ENCODE peak calls at places on chromosomes 1 and 21, in eight cellular contexts. One of them, this sample, is unnamed.

GRCh38 chr1:83818916-83819315 is 180.0 kb downstream of the TTLL7 start:
- DNase-seq in kidney: no peak
- DNase-seq in Peyer's patch: no peak
- DNase-seq in coronary artery: no peak
- DNase-seq in choroid plexus epithelial cell: peak; percentile 13
- DNase-seq in AG10803: peak; percentile 83
- DNase-seq in AG09309: peak; percentile 66
- DNase-seq in upper lobe of left lung: peak; percentile 29
- DNase-seq in this sample: no peak

GRCh38 chr1:173603056-173603591 is at the start of gene SLC9C2:
- DNase-seq in Peyer's patch: no peak
- DNase-seq in upper lobe of left lung: peak; percentile 30
- DNase-seq in AG09309: no peak
- DNase-seq in coronary artery: no peak
- DNase-seq in choroid plexus epithelial cell: peak; percentile 89
- DNase-seq in kidney: no peak
- DNase-seq in AG10803: peak; percentile 24
- DNase-seq in this sample: no peak

GRCh38 chr1:56925193-56925592 is 40.6 kb downstream of the C8B start:
- DNase-seq in kidney: no peak
- DNase-seq in Peyer's patch: no peak
- DNase-seq in AG09309: no peak
- DNase-seq in coronary artery: no peak
- DNase-seq in choroid plexus epithelial cell: no peak
- DNase-seq in upper lobe of left lung: no peak
- DNase-seq in AG10803: no peak
- DNase-seq in this sample: no peak

GRCh38 chr1:151790940-151791651 is 796 bp upstream of the TDRKH start:
- DNase-seq in AG10803: no peak
- DNase-seq in Peyer's patch: no peak
- DNase-seq in AG09309: no peak
- DNase-seq in choroid plexus epithelial cell: no peak
- DNase-seq in upper lobe of left lung: peak; percentile 41
- DNase-seq in coronary artery: no peak
- DNase-seq in kidney: no peak
- DNase-seq in this sample: peak; percentile 59

GRCh38 chr1:48236716-48237470 is 14.4 kb downstream of the SLC5A9 start:
- DNase-seq in upper lobe of left lung: no peak
- DNase-seq in choroid plexus epithelial cell: peak; percentile 80
- DNase-seq in coronary artery: no peak
- DNase-seq in AG09309: peak; percentile 11
- DNase-seq in Peyer's patch: no peak
- DNase-seq in AG10803: peak; percentile 44
- DNase-seq in kidney: no peak
- DNase-seq in this sample: no peak

GRCh38 chr1:183877321-183877720 is 72.4 kb downstream of the RGL1 start:
- DNase-seq in coronary artery: no peak
- DNase-seq in Peyer's patch: no peak
- DNase-seq in upper lobe of left lung: peak; percentile 86
- DNase-seq in choroid plexus epithelial cell: peak; percentile 57
- DNase-seq in AG10803: peak; percentile 67
- DNase-seq in kidney: peak; percentile 79
- DNase-seq in AG09309: no peak
- DNase-seq in this sample: peak; percentile 62

GRCh38 chr1:180282401-180282800 is 52.3 kb downstream of the LHX4 start:
- DNase-seq in upper lobe of left lung: no peak
- DNase-seq in coronary artery: no peak
- DNase-seq in AG09309: no peak
- DNase-seq in Peyer's patch: no peak
- DNase-seq in choroid plexus epithelial cell: no peak
- DNase-seq in kidney: no peak
- DNase-seq in AG10803: no peak
- DNase-seq in this sample: no peak

GRCh38 chr1:161930064-161930463 is 93.6 kb downstream of the OLFML2B start:
- DNase-seq in coronary artery: no peak
- DNase-seq in Peyer's patch: no peak
- DNase-seq in kidney: no peak
- DNase-seq in choroid plexus epithelial cell: peak; percentile 48
- DNase-seq in AG10803: peak; percentile 64
- DNase-seq in AG09309: no peak
- DNase-seq in upper lobe of left lung: no peak
- DNase-seq in this sample: no peak

GRCh38 chr21:32802954-32803353 is 31.4 kb upstream of the PAXBP1 start:
- DNase-seq in upper lobe of left lung: no peak
- DNase-seq in kidney: no peak
- DNase-seq in coronary artery: no peak
- DNase-seq in AG10803: no peak
- DNase-seq in Peyer's patch: no peak
- DNase-seq in AG09309: no peak
- DNase-seq in choroid plexus epithelial cell: no peak
- DNase-seq in this sample: no peak

GRCh38 chr1:185315364-185316108 is 1.5 kb downstream of the IVNS1ABP start:
- DNase-seq in AG09309: no peak
- DNase-seq in AG10803: no peak
- DNase-seq in upper lobe of left lung: no peak
- DNase-seq in coronary artery: no peak
- DNase-seq in choroid plexus epithelial cell: peak; percentile 14
- DNase-seq in kidney: no peak
- DNase-seq in Peyer's patch: no peak
- DNase-seq in this sample: no peak

GRCh38 chr1:150365945-150366344 is 2.0 kb downstream of the RPRD2 start:
- DNase-seq in upper lobe of left lung: no peak
- DNase-seq in Peyer's patch: no peak
- DNase-seq in AG09309: no peak
- DNase-seq in coronary artery: no peak
- DNase-seq in choroid plexus epithelial cell: no peak
- DNase-seq in AG10803: no peak
- DNase-seq in kidney: no peak
- DNase-seq in this sample: no peak

GRCh38 chr1:243501002-243501401 is 245.2 kb downstream of the SDCCAG8 start:
- DNase-seq in AG09309: no peak
- DNase-seq in Peyer's patch: no peak
- DNase-seq in AG10803: peak; percentile 73
- DNase-seq in choroid plexus epithelial cell: no peak
- DNase-seq in kidney: no peak
- DNase-seq in coronary artery: no peak
- DNase-seq in upper lobe of left lung: no peak
- DNase-seq in this sample: no peak

GRCh38 chr1:245687636-245688535 is 533.1 kb downstream of the KIF26B start:
- DNase-seq in kidney: peak; percentile 69
- DNase-seq in AG10803: no peak
- DNase-seq in AG09309: no peak
- DNase-seq in Peyer's patch: no peak
- DNase-seq in coronary artery: peak; percentile 41
- DNase-seq in choroid plexus epithelial cell: no peak
- DNase-seq in upper lobe of left lung: no peak
- DNase-seq in this sample: peak; percentile 35

GRCh38 chr1:67988066-67988465 is 62.4 kb downstream of the DIRAS3 start:
- DNase-seq in Peyer's patch: no peak
- DNase-seq in AG10803: peak; percentile 53
- DNase-seq in AG09309: no peak
- DNase-seq in upper lobe of left lung: no peak
- DNase-seq in kidney: no peak
- DNase-seq in coronary artery: no peak
- DNase-seq in choroid plexus epithelial cell: peak; percentile 25
- DNase-seq in this sample: no peak

GRCh38 chr1:78080767-78081166 is 35.0 kb downstream of the GIPC2 start:
- DNase-seq in upper lobe of left lung: no peak
- DNase-seq in AG09309: no peak
- DNase-seq in kidney: no peak
- DNase-seq in choroid plexus epithelial cell: no peak
- DNase-seq in coronary artery: no peak
- DNase-seq in Peyer's patch: no peak
- DNase-seq in AG10803: no peak
- DNase-seq in this sample: no peak

GRCh38 chr1:247218252-247218651 is 37.6 kb upstream of the VN1R5 start:
- DNase-seq in AG10803: no peak
- DNase-seq in Peyer's patch: no peak
- DNase-seq in kidney: no peak
- DNase-seq in upper lobe of left lung: no peak
- DNase-seq in choroid plexus epithelial cell: no peak
- DNase-seq in AG09309: no peak
- DNase-seq in coronary artery: no peak
- DNase-seq in this sample: no peak

GRCh38 chr1:35637401-35637809 is 3.9 kb downstream of the PSMB2 start:
- DNase-seq in kidney: no peak
- DNase-seq in choroid plexus epithelial cell: peak; percentile 74
- DNase-seq in coronary artery: no peak
- DNase-seq in AG09309: peak; percentile 38
- DNase-seq in Peyer's patch: no peak
- DNase-seq in upper lobe of left lung: no peak
- DNase-seq in AG10803: peak; percentile 37
- DNase-seq in this sample: no peak

GRCh38 chr1:29462096-29462495 is 225.8 kb downstream of the PTPRU start:
- DNase-seq in AG10803: no peak
- DNase-seq in kidney: peak; percentile 35
- DNase-seq in upper lobe of left lung: no peak
- DNase-seq in Peyer's patch: peak; percentile 24
- DNase-seq in AG09309: no peak
- DNase-seq in choroid plexus epithelial cell: no peak
- DNase-seq in coronary artery: no peak
- DNase-seq in this sample: no peak

GRCh38 chr1:246681822-246682221 is 42.4 kb upstream of the SCCPDH start:
- DNase-seq in coronary artery: no peak
- DNase-seq in upper lobe of left lung: no peak
- DNase-seq in Peyer's patch: no peak
- DNase-seq in AG09309: no peak
- DNase-seq in choroid plexus epithelial cell: peak; percentile 15
- DNase-seq in AG10803: no peak
- DNase-seq in kidney: peak; percentile 86
- DNase-seq in this sample: no peak

GRCh38 chr1:29793101-29793546 is 556.8 kb downstream of the PTPRU start:
- DNase-seq in upper lobe of left lung: peak; percentile 77
- DNase-seq in coronary artery: peak; percentile 73
- DNase-seq in AG10803: peak; percentile 74
- DNase-seq in AG09309: peak; percentile 47
- DNase-seq in kidney: peak; percentile 79
- DNase-seq in choroid plexus epithelial cell: peak; percentile 89
- DNase-seq in Peyer's patch: peak; percentile 74
- DNase-seq in this sample: peak; percentile 79

GRCh38 chr1:4944072-4944471 is 289.7 kb downstream of the AJAP1 start:
- DNase-seq in choroid plexus epithelial cell: no peak
- DNase-seq in AG10803: no peak
- DNase-seq in Peyer's patch: no peak
- DNase-seq in coronary artery: no peak
- DNase-seq in kidney: no peak
- DNase-seq in AG09309: no peak
- DNase-seq in upper lobe of left lung: no peak
- DNase-seq in this sample: no peak

GRCh38 chr1:180156631-180157091 is 2.0 kb downstream of the QSOX1 start:
- DNase-seq in AG10803: peak; percentile 82
- DNase-seq in choroid plexus epithelial cell: peak; percentile 73
- DNase-seq in coronary artery: no peak
- DNase-seq in Peyer's patch: no peak
- DNase-seq in kidney: no peak
- DNase-seq in upper lobe of left lung: no peak
- DNase-seq in AG09309: peak; percentile 41
- DNase-seq in this sample: no peak

GRCh38 chr1:12053752-12054548 is 9.2 kb upstream of the TNFRSF8 start:
- DNase-seq in AG10803: no peak
- DNase-seq in AG09309: no peak
- DNase-seq in upper lobe of left lung: no peak
- DNase-seq in Peyer's patch: no peak
- DNase-seq in kidney: no peak
- DNase-seq in coronary artery: no peak
- DNase-seq in choroid plexus epithelial cell: no peak
- DNase-seq in this sample: no peak

GRCh38 chr1:24049709-24050108 is 62.2 kb downstream of the MYOM3 start:
- DNase-seq in coronary artery: no peak
- DNase-seq in choroid plexus epithelial cell: no peak
- DNase-seq in upper lobe of left lung: no peak
- DNase-seq in AG09309: no peak
- DNase-seq in kidney: no peak
- DNase-seq in AG10803: no peak
- DNase-seq in Peyer's patch: no peak
- DNase-seq in this sample: no peak
- TF ChIP-seq CTCF in coronary artery: no peak
- TF ChIP-seq CTCF in choroid plexus epithelial cell: no peak
- TF ChIP-seq CTCF in upper lobe of left lung: no peak
- TF ChIP-seq CTCF in AG09309: no peak
- TF ChIP-seq CTCF in kidney: no peak
- TF ChIP-seq CTCF in AG10803: no peak
- TF ChIP-seq CTCF in Peyer's patch: no peak
- TF ChIP-seq CTCF in this sample: no peak

GRCh38 chr1:1463312-1463711 is 8.3 kb upstream of the ATAD3B start:
- DNase-seq in kidney: no peak
- DNase-seq in coronary artery: no peak
- DNase-seq in upper lobe of left lung: no peak
- DNase-seq in AG09309: no peak
- DNase-seq in Peyer's patch: no peak
- DNase-seq in choroid plexus epithelial cell: no peak
- DNase-seq in AG10803: no peak
- DNase-seq in this sample: no peak
- H3K4me3 ChIP-seq in kidney: no peak overlapping the region
- H3K4me3 ChIP-seq in coronary artery: no peak overlapping the region
- H3K4me3 ChIP-seq in upper lobe of left lung: no peak overlapping the region
- H3K4me3 ChIP-seq in AG09309: no peak overlapping the region
- H3K4me3 ChIP-seq in Peyer's patch: no peak overlapping the region
- H3K4me3 ChIP-seq in choroid plexus epithelial cell: no peak overlapping the region
- H3K4me3 ChIP-seq in AG10803: no peak overlapping the region
- H3K4me3 ChIP-seq in this sample: no peak overlapping the region

DNA sequence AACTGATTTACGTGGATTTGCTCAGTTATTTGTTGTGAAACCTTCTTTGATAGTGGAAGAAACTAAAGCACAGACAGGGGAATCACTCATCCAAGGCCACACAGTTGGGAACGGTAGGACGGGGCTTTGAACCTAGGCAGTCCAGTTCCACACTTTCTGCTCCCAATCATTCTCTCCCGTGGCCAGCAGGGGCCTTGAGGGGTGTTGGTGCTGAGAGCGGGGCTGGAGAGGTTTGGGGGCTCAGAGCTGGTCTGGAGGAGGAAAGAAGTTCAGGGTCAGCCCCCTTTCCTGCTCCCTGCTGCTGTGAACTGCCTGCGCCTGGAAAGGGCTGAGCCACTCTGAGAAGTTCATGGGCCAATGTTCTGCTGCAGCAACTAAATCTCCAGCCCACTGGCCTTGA is 31.4 kb upstream of the ACTL8 start:
- DNase-seq in coronary artery: no peak
- DNase-seq in Peyer's patch: no peak
- DNase-seq in choroid plexus epithelial cell: no peak
- DNase-seq in AG09309: no peak
- DNase-seq in AG10803: no peak
- DNase-seq in upper lobe of left lung: no peak
- DNase-seq in kidney: no peak
- DNase-seq in this sample: no peak
- TF ChIP-seq CTCF in coronary artery: no peak
- TF ChIP-seq CTCF in Peyer's patch: no peak
- TF ChIP-seq CTCF in choroid plexus epithelial cell: peak; percentile 50
- TF ChIP-seq CTCF in AG09309: peak; percentile 34
- TF ChIP-seq CTCF in AG10803: peak; percentile 25
- TF ChIP-seq CTCF in upper lobe of left lung: no peak
- TF ChIP-seq CTCF in kidney: no peak
- TF ChIP-seq CTCF in this sample: no peak

DNA sequence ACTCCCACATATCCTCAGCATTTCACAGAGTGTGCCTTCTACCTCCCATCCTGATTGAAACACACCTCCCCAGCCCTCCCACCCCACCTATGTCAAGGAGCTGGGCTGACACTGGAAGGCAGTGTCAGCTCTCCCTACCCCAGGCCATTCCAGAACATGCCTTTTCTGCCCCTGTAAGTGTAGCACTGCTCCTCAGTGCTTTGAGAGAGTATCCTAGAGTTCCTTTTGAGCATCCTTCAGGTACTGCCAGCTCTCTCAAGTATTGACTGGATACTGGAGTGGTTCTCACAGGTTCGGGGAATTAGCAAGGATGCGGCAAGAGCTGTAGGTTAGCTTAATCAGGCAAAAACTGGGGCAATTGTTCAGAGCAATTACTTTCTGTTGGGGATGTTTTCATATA is 21.8 kb downstream of the C1orf116 start:
- DNase-seq in coronary artery: no peak
- DNase-seq in choroid plexus epithelial cell: no peak
- DNase-seq in upper lobe of left lung: peak; percentile 53
- DNase-seq in AG09309: no peak
- DNase-seq in Peyer's patch: no peak
- DNase-seq in AG10803: no peak
- DNase-seq in kidney: no peak
- DNase-seq in this sample: no peak
- H3K4me3 ChIP-seq in coronary artery: no peak overlapping the region
- H3K4me3 ChIP-seq in choroid plexus epithelial cell: no peak overlapping the region
- H3K4me3 ChIP-seq in upper lobe of left lung: no peak overlapping the region
- H3K4me3 ChIP-seq in AG09309: no peak overlapping the region
- H3K4me3 ChIP-seq in Peyer's patch: no peak overlapping the region
- H3K4me3 ChIP-seq in AG10803: no peak overlapping the region
- H3K4me3 ChIP-seq in kidney: no peak overlapping the region
- H3K4me3 ChIP-seq in this sample: no peak overlapping the region

This sample was measured in lower lobe of right lung.